ENCODE peak calls at places on chromosomes 4 and X, in nine cellular contexts. One of them, this sample, is unnamed.

GRCh38 chr4:184818216-184818564 is 7.6 kb downstream of the ACSL1 start:
- DNase-seq in CD4-positive, alpha-beta memory T cell: no peak
- DNase-seq in body of pancreas: no peak
- DNase-seq in cardiac muscle cell: no peak
- DNase-seq in GM06990: no peak
- DNase-seq in aorta: no peak
- DNase-seq in ureter: no peak
- DNase-seq in ELF-1: no peak
- DNase-seq in GM23338: no peak
- DNase-seq in this sample: no peak

GRCh38 chrX:22037225-22037624 is 5.1 kb downstream of the PHEX start:
- DNase-seq in CD4-positive, alpha-beta memory T cell: no peak
- DNase-seq in body of pancreas: no peak
- DNase-seq in cardiac muscle cell: no peak
- DNase-seq in GM06990: no peak
- DNase-seq in aorta: no peak
- DNase-seq in ureter: no peak
- DNase-seq in ELF-1: no peak
- DNase-seq in GM23338: no peak
- DNase-seq in this sample: no peak

GRCh38 chr4:144646523-144647094 is 653 bp downstream of the HHIP start:
- DNase-seq in CD4-positive, alpha-beta memory T cell: no peak
- DNase-seq in body of pancreas: peak; percentile 38
- DNase-seq in cardiac muscle cell: peak; percentile 39
- DNase-seq in GM06990: peak; percentile 26
- DNase-seq in aorta: no peak
- DNase-seq in ureter: no peak
- DNase-seq in ELF-1: peak; percentile 40
- DNase-seq in GM23338: peak; percentile 33
- DNase-seq in this sample: no peak

GRCh38 chr4:2936773-2937145 is 26.4 kb downstream of the NOP14 start:
- DNase-seq in CD4-positive, alpha-beta memory T cell: no peak
- DNase-seq in body of pancreas: no peak
- DNase-seq in cardiac muscle cell: no peak
- DNase-seq in GM06990: peak; percentile 69
- DNase-seq in aorta: no peak
- DNase-seq in ureter: peak; percentile 54
- DNase-seq in ELF-1: peak; percentile 44
- DNase-seq in GM23338: no peak
- DNase-seq in this sample: peak; percentile 40

GRCh38 chr4:105092768-105093167 is 53.9 kb upstream of the TET2 start:
- DNase-seq in CD4-positive, alpha-beta memory T cell: no peak
- DNase-seq in body of pancreas: no peak
- DNase-seq in cardiac muscle cell: no peak
- DNase-seq in GM06990: no peak
- DNase-seq in aorta: no peak
- DNase-seq in ureter: no peak
- DNase-seq in ELF-1: no peak
- DNase-seq in GM23338: no peak
- DNase-seq in this sample: no peak

GRCh38 chrX:24874604-24875247 is 141.0 kb downstream of the ARX start:
- DNase-seq in CD4-positive, alpha-beta memory T cell: no peak
- DNase-seq in body of pancreas: no peak
- DNase-seq in cardiac muscle cell: no peak
- DNase-seq in GM06990: no peak
- DNase-seq in aorta: no peak
- DNase-seq in ureter: no peak
- DNase-seq in ELF-1: no peak
- DNase-seq in GM23338: peak; percentile 52
- DNase-seq in this sample: no peak

GRCh38 chr4:94976371-94977011 is 218.7 kb downstream of the BMPR1B start:
- DNase-seq in CD4-positive, alpha-beta memory T cell: no peak
- DNase-seq in body of pancreas: no peak
- DNase-seq in cardiac muscle cell: no peak
- DNase-seq in GM06990: no peak
- DNase-seq in aorta: no peak
- DNase-seq in ureter: no peak
- DNase-seq in ELF-1: no peak
- DNase-seq in GM23338: no peak
- DNase-seq in this sample: no peak

GRCh38 chr4:73603307-73603710 is 16.9 kb downstream of the RASSF6 start:
- DNase-seq in CD4-positive, alpha-beta memory T cell: no peak
- DNase-seq in body of pancreas: peak; percentile 74
- DNase-seq in cardiac muscle cell: no peak
- DNase-seq in GM06990: no peak
- DNase-seq in aorta: no peak
- DNase-seq in ureter: no peak
- DNase-seq in ELF-1: no peak
- DNase-seq in GM23338: no peak
- DNase-seq in this sample: no peak

GRCh38 chr4:17336524-17336941 is 175.4 kb downstream of the QDPR start:
- DNase-seq in CD4-positive, alpha-beta memory T cell: peak; percentile 81
- DNase-seq in body of pancreas: no peak
- DNase-seq in cardiac muscle cell: no peak
- DNase-seq in GM06990: peak; percentile 47
- DNase-seq in aorta: no peak
- DNase-seq in ureter: no peak
- DNase-seq in ELF-1: no peak
- DNase-seq in GM23338: no peak
- DNase-seq in this sample: peak; percentile 50

GRCh38 chrX:40083979-40084359 is 13.8 kb downstream of the BCOR start:
- DNase-seq in CD4-positive, alpha-beta memory T cell: no peak
- DNase-seq in body of pancreas: no peak
- DNase-seq in cardiac muscle cell: no peak
- DNase-seq in GM06990: no peak
- DNase-seq in aorta: no peak
- DNase-seq in ureter: no peak
- DNase-seq in ELF-1: no peak
- DNase-seq in GM23338: no peak
- DNase-seq in this sample: peak; percentile 50

GRCh38 chr4:76535603-76536380 is 100.8 kb downstream of the SHROOM3 start:
- DNase-seq in CD4-positive, alpha-beta memory T cell: no peak
- DNase-seq in body of pancreas: no peak
- DNase-seq in cardiac muscle cell: no peak
- DNase-seq in GM06990: no peak
- DNase-seq in aorta: no peak
- DNase-seq in ureter: no peak
- DNase-seq in ELF-1: no peak
- DNase-seq in GM23338: no peak
- DNase-seq in this sample: no peak

GRCh38 chrX:28349888-28350287 is 237.4 kb upstream of the IL1RAPL1 start:
- DNase-seq in CD4-positive, alpha-beta memory T cell: no peak
- DNase-seq in body of pancreas: no peak
- DNase-seq in cardiac muscle cell: no peak
- DNase-seq in GM06990: no peak
- DNase-seq in aorta: no peak
- DNase-seq in ureter: no peak
- DNase-seq in ELF-1: no peak
- DNase-seq in GM23338: no peak
- DNase-seq in this sample: no peak

GRCh38 chr4:28014469-28014868 is 1153.8 kb downstream of the STIM2 start:
- DNase-seq in CD4-positive, alpha-beta memory T cell: no peak
- DNase-seq in body of pancreas: no peak
- DNase-seq in cardiac muscle cell: no peak
- DNase-seq in GM06990: no peak
- DNase-seq in aorta: no peak
- DNase-seq in ureter: no peak
- DNase-seq in ELF-1: no peak
- DNase-seq in GM23338: no peak
- DNase-seq in this sample: no peak

GRCh38 chr4:158481811-158482210 is 39.9 kb upstream of the RXFP1 start:
- DNase-seq in CD4-positive, alpha-beta memory T cell: no peak
- DNase-seq in body of pancreas: no peak
- DNase-seq in cardiac muscle cell: no peak
- DNase-seq in GM06990: no peak
- DNase-seq in aorta: no peak
- DNase-seq in ureter: no peak
- DNase-seq in ELF-1: no peak
- DNase-seq in GM23338: no peak
- DNase-seq in this sample: no peak

GRCh38 chr4:52107745-52108144 is 56.6 kb downstream of the SPATA18 start:
- DNase-seq in CD4-positive, alpha-beta memory T cell: no peak
- DNase-seq in body of pancreas: no peak
- DNase-seq in cardiac muscle cell: no peak
- DNase-seq in GM06990: no peak
- DNase-seq in aorta: no peak
- DNase-seq in ureter: no peak
- DNase-seq in ELF-1: no peak
- DNase-seq in GM23338: peak; percentile 6
- DNase-seq in this sample: no peak

GRCh38 chr4:56142088-56142487 is 193.3 kb downstream of the CEP135 start:
- DNase-seq in CD4-positive, alpha-beta memory T cell: no peak
- DNase-seq in body of pancreas: no peak
- DNase-seq in cardiac muscle cell: no peak
- DNase-seq in GM06990: no peak
- DNase-seq in aorta: no peak
- DNase-seq in ureter: no peak
- DNase-seq in ELF-1: no peak
- DNase-seq in GM23338: no peak
- DNase-seq in this sample: no peak

GRCh38 chrX:110665636-110666035 is 130.0 kb downstream of the CHRDL1 start:
- DNase-seq in CD4-positive, alpha-beta memory T cell: no peak
- DNase-seq in body of pancreas: peak; percentile 61
- DNase-seq in cardiac muscle cell: peak; percentile 68
- DNase-seq in GM06990: no peak
- DNase-seq in aorta: no peak
- DNase-seq in ureter: no peak
- DNase-seq in ELF-1: peak; percentile 47
- DNase-seq in GM23338: peak; percentile 69
- DNase-seq in this sample: peak; percentile 47

GRCh38 chr4:26048962-26049361 is 134.9 kb downstream of the SMIM20 start:
- DNase-seq in CD4-positive, alpha-beta memory T cell: no peak
- DNase-seq in body of pancreas: no peak
- DNase-seq in cardiac muscle cell: no peak
- DNase-seq in GM06990: no peak
- DNase-seq in aorta: no peak
- DNase-seq in ureter: no peak
- DNase-seq in ELF-1: no peak
- DNase-seq in GM23338: no peak
- DNase-seq in this sample: no peak

GRCh38 chr4:189124149-189124758 is 816.4 kb upstream of the FRG1 start:
- DNase-seq in CD4-positive, alpha-beta memory T cell: no peak
- DNase-seq in body of pancreas: peak; percentile 27
- DNase-seq in cardiac muscle cell: peak; percentile 39
- DNase-seq in GM06990: no peak
- DNase-seq in aorta: no peak
- DNase-seq in ureter: no peak
- DNase-seq in ELF-1: peak; percentile 22
- DNase-seq in GM23338: peak; percentile 65
- DNase-seq in this sample: no peak

GRCh38 chr4:19010766-19011165 is 989.2 kb upstream of the LCORL start:
- DNase-seq in CD4-positive, alpha-beta memory T cell: no peak
- DNase-seq in body of pancreas: no peak
- DNase-seq in cardiac muscle cell: peak; percentile 68
- DNase-seq in GM06990: no peak
- DNase-seq in aorta: no peak
- DNase-seq in ureter: no peak
- DNase-seq in ELF-1: peak; percentile 78
- DNase-seq in GM23338: peak; percentile 16
- DNase-seq in this sample: no peak

GRCh38 chrX:68719904-68720614 is 72.6 kb downstream of the STARD8 start:
- DNase-seq in CD4-positive, alpha-beta memory T cell: no peak
- DNase-seq in body of pancreas: no peak
- DNase-seq in cardiac muscle cell: no peak
- DNase-seq in GM06990: no peak
- DNase-seq in aorta: no peak
- DNase-seq in ureter: no peak
- DNase-seq in ELF-1: peak; percentile 29
- DNase-seq in GM23338: peak; percentile 32
- DNase-seq in this sample: no peak

GRCh38 chrX:19569930-19570329 is 54.6 kb upstream of the MAP3K15 start:
- DNase-seq in CD4-positive, alpha-beta memory T cell: no peak
- DNase-seq in body of pancreas: no peak
- DNase-seq in cardiac muscle cell: no peak
- DNase-seq in GM06990: no peak
- DNase-seq in aorta: no peak
- DNase-seq in ureter: no peak
- DNase-seq in ELF-1: no peak
- DNase-seq in GM23338: no peak
- DNase-seq in this sample: no peak

GRCh38 chr4:76306882-76307669 is 543 bp downstream of the STBD1 start:
- DNase-seq in CD4-positive, alpha-beta memory T cell: peak; percentile 16
- DNase-seq in body of pancreas: peak; percentile 74
- DNase-seq in cardiac muscle cell: peak; percentile 74
- DNase-seq in GM06990: no peak
- DNase-seq in aorta: peak; percentile 72
- DNase-seq in ureter: peak; percentile 69
- DNase-seq in ELF-1: peak; percentile 67
- DNase-seq in GM23338: peak; percentile 87
- DNase-seq in this sample: peak; percentile 81

GRCh38 chrX:47228550-47229270 is 4.1 kb upstream of the USP11 start:
- DNase-seq in CD4-positive, alpha-beta memory T cell: no peak
- DNase-seq in body of pancreas: no peak
- DNase-seq in cardiac muscle cell: no peak
- DNase-seq in GM06990: no peak
- DNase-seq in aorta: no peak
- DNase-seq in ureter: no peak
- DNase-seq in ELF-1: no peak
- DNase-seq in GM23338: no peak
- DNase-seq in this sample: peak; percentile 45

GRCh38 chrX:136219893-136220292 is 31.3 kb downstream of the MAP7D3 start:
- DNase-seq in CD4-positive, alpha-beta memory T cell: no peak
- DNase-seq in body of pancreas: no peak
- DNase-seq in cardiac muscle cell: no peak
- DNase-seq in GM06990: no peak
- DNase-seq in aorta: no peak
- DNase-seq in ureter: no peak
- DNase-seq in ELF-1: no peak
- DNase-seq in GM23338: no peak
- DNase-seq in this sample: no peak

GRCh38 chr4:107578321-107578720 is 141.7 kb downstream of the PAPSS1 start:
- DNase-seq in CD4-positive, alpha-beta memory T cell: no peak
- DNase-seq in body of pancreas: no peak
- DNase-seq in cardiac muscle cell: no peak
- DNase-seq in GM06990: no peak
- DNase-seq in aorta: no peak
- DNase-seq in ureter: no peak
- DNase-seq in ELF-1: no peak
- DNase-seq in GM23338: no peak
- DNase-seq in this sample: no peak

GRCh38 chr4:160848901-160849735 is 1314.7 kb downstream of the FSTL5 start:
- DNase-seq in CD4-positive, alpha-beta memory T cell: no peak
- DNase-seq in body of pancreas: peak; percentile 7
- DNase-seq in cardiac muscle cell: peak; percentile 58
- DNase-seq in GM06990: no peak
- DNase-seq in aorta: no peak
- DNase-seq in ureter: no peak
- DNase-seq in ELF-1: peak; percentile 1
- DNase-seq in GM23338: no peak
- DNase-seq in this sample: no peak

GRCh38 chrX:38513087-38513742 is 48.1 kb upstream of the TSPAN7 start:
- DNase-seq in CD4-positive, alpha-beta memory T cell: no peak
- DNase-seq in body of pancreas: no peak
- DNase-seq in cardiac muscle cell: no peak
- DNase-seq in GM06990: no peak
- DNase-seq in aorta: no peak
- DNase-seq in ureter: no peak
- DNase-seq in ELF-1: no peak
- DNase-seq in GM23338: no peak
- DNase-seq in this sample: no peak

GRCh38 chrX:10235851-10236250 is 79.1 kb downstream of the CLCN4 start:
- DNase-seq in CD4-positive, alpha-beta memory T cell: no peak
- DNase-seq in body of pancreas: no peak
- DNase-seq in cardiac muscle cell: no peak
- DNase-seq in GM06990: no peak
- DNase-seq in aorta: no peak
- DNase-seq in ureter: no peak
- DNase-seq in ELF-1: no peak
- DNase-seq in GM23338: no peak
- DNase-seq in this sample: no peak

This sample was measured in right lobe of liver.